ENCODE peak calls at places on chromosome 14, in nine cellular contexts. O is GM23248, L is HuH-7.5, J is neural crest cell, H is heart right ventricle, R is Ammon's horn, G is islet precursor cell, T is heart left ventricle, I is GM03348. Q is an unnamed sample.

GRCh38 chr14:73250781-73251500 is 13.6 kb downstream of the PAPLN start:
- DNase-seq in I (no peak), L (no peak), G (no peak), H (no peak), R (no peak), O (no peak), T (no peak), J (no peak), Q (no peak)

GRCh38 chr14:50906326-50906725 is 34.5 kb downstream of the ABHD12B start:
- DNase-seq in L (no peak), O (no peak), R (peak; percentile 29), I (no peak), J (no peak), H (no peak), G (no peak), T (no peak), Q (no peak)

GRCh38 chr14:29282169-29282568 is 515.6 kb downstream of the FOXG1 start:
- DNase-seq in R (no peak), O (peak; percentile 63), G (no peak), T (no peak), I (peak; percentile 33), H (no peak), L (no peak), J (no peak), Q (peak; percentile 30)

GRCh38 chr14:34750233-34750632 is 35.8 kb upstream of the CFL2 start:
- DNase-seq in R (no peak), L (no peak), I (no peak), T (no peak), H (no peak), G (no peak), J (no peak), O (no peak), Q (no peak)

GRCh38 chr14:96088911-96089310 is 49.7 kb downstream of the C14orf132 start:
- DNase-seq in L (no peak), T (no peak), H (no peak), O (no peak), G (no peak), I (no peak), J (no peak), R (no peak), Q (no peak)

GRCh38 chr14:61335876-61336275 is 14.5 kb downstream of the PRKCH start:
- DNase-seq in L (no peak), H (no peak), O (no peak), R (no peak), I (no peak), G (no peak), T (no peak), J (no peak), Q (no peak)

GRCh38 chr14:68512088-68512487 is 280.8 kb downstream of the ZFP36L1 start:
- DNase-seq in H (no peak), O (peak; percentile 24), R (peak; percentile 55), G (no peak), T (no peak), J (no peak), L (no peak), I (peak; percentile 57), Q (no peak)

GRCh38 chr14:97580923-97581495 is 783.8 kb downstream of the VRK1 start:
- DNase-seq in L (no peak), G (peak; percentile 58), R (no peak), I (no peak), H (no peak), T (no peak), O (no peak), J (peak; percentile 11), Q (no peak)

GRCh38 chr14:50362791-50363733 is 33.6 kb downstream of the CDKL1 start:
- DNase-seq in R (no peak), J (no peak), T (no peak), H (no peak), G (no peak), I (peak; percentile 29), O (peak; percentile 44), L (no peak), Q (no peak)

GRCh38 chr14:70901218-70901772 is 6.0 kb upstream of the PCNX1 start:
- DNase-seq in L (no peak), O (peak; percentile 77), H (no peak), I (peak; percentile 51), R (no peak), T (no peak), G (no peak), J (no peak), Q (no peak)

GRCh38 chr14:100874411-100875091 is 29.0 kb downstream of the RTL1 start:
- DNase-seq in O (no peak), I (no peak), G (no peak), L (no peak), H (no peak), R (no peak), J (no peak), T (peak; percentile 61), Q (no peak)

GRCh38 chr14:43898709-43899108 is 608.4 kb downstream of the FSCB start:
- DNase-seq in G (no peak), R (no peak), J (no peak), T (no peak), L (no peak), H (no peak), O (no peak), I (no peak), Q (no peak)

GRCh38 chr14:44712095-44712822 is 205.2 kb upstream of the FSCB start:
- DNase-seq in L (no peak), O (no peak), J (no peak), I (no peak), T (no peak), R (no peak), H (no peak), G (no peak), Q (no peak)

GRCh38 chr14:104795781-104796681 is 483 bp upstream of the AKT1 start:
- DNase-seq in L (peak; percentile 90), G (peak; percentile 62), J (no peak), R (no peak), O (peak; percentile 73), I (peak; percentile 95), T (peak; percentile 83), H (peak; percentile 50), Q (no peak)

GRCh38 chr14:50521912-50522341 is 10.4 kb downstream of the MAP4K5 start:
- DNase-seq in O (no peak), H (no peak), R (no peak), I (no peak), T (no peak), L (no peak), G (no peak), J (no peak), Q (no peak)